ENCODE peak calls at places on chromosomes 13 and 19, in ten cellular contexts. One of them, this sample, is unnamed.
A peak's percentile ranks its signal among the peaks of the same experiment; 100 is the strongest.

GRCh38 chr13:37741536-37741935 is 128.0 kb downstream of the TRPC4 start:
- DNase-seq in COR-L47: no peak
- DNase-seq in HFF-Myc: no peak
- DNase-seq in germinal center: no peak
- DNase-seq in head of caudate nucleus: no peak
- DNase-seq in anterior cingulate cortex: no peak
- DNase-seq in fibroblast of mammary gland: no peak
- DNase-seq in activated T-helper 1 cell treated with anti-CD3 and anti-CD28 coated beads, Interleukin-2, amount 50 U/mL, for 16 hours: no peak
- DNase-seq in aorta: no peak
- DNase-seq in thoracic aorta: no peak
- DNase-seq in this sample: no peak

GRCh38 chr19:49690656-49691242 is at the start of gene CPT1C:
- DNase-seq in fibroblast of mammary gland: peak; percentile 74
- DNase-seq in thoracic aorta: no peak
- DNase-seq in COR-L47: peak; percentile 87
- DNase-seq in germinal center: peak; percentile 66
- DNase-seq in anterior cingulate cortex: peak; percentile 93
- DNase-seq in HFF-Myc: no peak
- DNase-seq in head of caudate nucleus: peak; percentile 95
- DNase-seq in activated T-helper 1 cell treated with anti-CD3 and anti-CD28 coated beads, Interleukin-2, amount 50 U/mL, for 16 hours: no peak
- DNase-seq in aorta: peak; percentile 84
- DNase-seq in this sample: no peak

GRCh38 chr19:16337809-16338469 is 13.3 kb downstream of the KLF2 start:
- DNase-seq in COR-L47: no peak
- DNase-seq in aorta: no peak
- DNase-seq in germinal center: no peak
- DNase-seq in anterior cingulate cortex: no peak
- DNase-seq in HFF-Myc: no peak
- DNase-seq in activated T-helper 1 cell treated with anti-CD3 and anti-CD28 coated beads, Interleukin-2, amount 50 U/mL, for 16 hours: no peak
- DNase-seq in thoracic aorta: no peak
- DNase-seq in head of caudate nucleus: no peak
- DNase-seq in fibroblast of mammary gland: no peak
- DNase-seq in this sample: no peak

GRCh38 chr13:95858286-95859075 is 181.5 kb downstream of the DNAJC3 start:
- DNase-seq in thoracic aorta: no peak
- DNase-seq in germinal center: no peak
- DNase-seq in activated T-helper 1 cell treated with anti-CD3 and anti-CD28 coated beads, Interleukin-2, amount 50 U/mL, for 16 hours: no peak
- DNase-seq in aorta: no peak
- DNase-seq in anterior cingulate cortex: no peak
- DNase-seq in COR-L47: peak; percentile 61
- DNase-seq in HFF-Myc: no peak
- DNase-seq in fibroblast of mammary gland: peak; percentile 34
- DNase-seq in head of caudate nucleus: no peak
- DNase-seq in this sample: no peak

GRCh38 chr13:99425485-99426341 is 75.6 kb upstream of the TM9SF2 start:
- DNase-seq in COR-L47: no peak
- DNase-seq in activated T-helper 1 cell treated with anti-CD3 and anti-CD28 coated beads, Interleukin-2, amount 50 U/mL, for 16 hours: no peak
- DNase-seq in head of caudate nucleus: no peak
- DNase-seq in germinal center: peak; percentile 53
- DNase-seq in anterior cingulate cortex: no peak
- DNase-seq in thoracic aorta: no peak
- DNase-seq in aorta: peak; percentile 60
- DNase-seq in HFF-Myc: no peak
- DNase-seq in fibroblast of mammary gland: no peak
- DNase-seq in this sample: no peak

GRCh38 chr13:83929147-83929546 is 46.9 kb upstream of the SLITRK1 start:
- DNase-seq in head of caudate nucleus: no peak
- DNase-seq in germinal center: no peak
- DNase-seq in aorta: no peak
- DNase-seq in activated T-helper 1 cell treated with anti-CD3 and anti-CD28 coated beads, Interleukin-2, amount 50 U/mL, for 16 hours: no peak
- DNase-seq in fibroblast of mammary gland: no peak
- DNase-seq in thoracic aorta: no peak
- DNase-seq in HFF-Myc: no peak
- DNase-seq in anterior cingulate cortex: no peak
- DNase-seq in COR-L47: no peak
- DNase-seq in this sample: no peak

GRCh38 chr13:69580255-69580654 is 527.4 kb upstream of the ATXN8OS start:
- DNase-seq in aorta: no peak
- DNase-seq in HFF-Myc: no peak
- DNase-seq in COR-L47: no peak
- DNase-seq in head of caudate nucleus: no peak
- DNase-seq in thoracic aorta: no peak
- DNase-seq in germinal center: no peak
- DNase-seq in fibroblast of mammary gland: no peak
- DNase-seq in anterior cingulate cortex: no peak
- DNase-seq in activated T-helper 1 cell treated with anti-CD3 and anti-CD28 coated beads, Interleukin-2, amount 50 U/mL, for 16 hours: no peak
- DNase-seq in this sample: no peak

GRCh38 chr19:51690359-51691121 is 2.6 kb upstream of the SPACA6 start:
- DNase-seq in HFF-Myc: no peak
- DNase-seq in head of caudate nucleus: peak; percentile 63
- DNase-seq in COR-L47: peak; percentile 74
- DNase-seq in thoracic aorta: no peak
- DNase-seq in aorta: peak; percentile 77
- DNase-seq in activated T-helper 1 cell treated with anti-CD3 and anti-CD28 coated beads, Interleukin-2, amount 50 U/mL, for 16 hours: peak; percentile 26
- DNase-seq in fibroblast of mammary gland: peak; percentile 60
- DNase-seq in anterior cingulate cortex: peak; percentile 59
- DNase-seq in germinal center: peak; percentile 59
- DNase-seq in this sample: no peak

GRCh38 chr13:39402221-39402620 is 200.8 kb downstream of the LHFPL6 start:
- DNase-seq in aorta: no peak
- DNase-seq in thoracic aorta: no peak
- DNase-seq in COR-L47: no peak
- DNase-seq in germinal center: no peak
- DNase-seq in HFF-Myc: no peak
- DNase-seq in head of caudate nucleus: no peak
- DNase-seq in activated T-helper 1 cell treated with anti-CD3 and anti-CD28 coated beads, Interleukin-2, amount 50 U/mL, for 16 hours: no peak
- DNase-seq in fibroblast of mammary gland: no peak
- DNase-seq in anterior cingulate cortex: no peak
- DNase-seq in this sample: no peak

GRCh38 chr13:77781804-77782203 is 84.3 kb downstream of the SLAIN1 start:
- DNase-seq in aorta: no peak
- DNase-seq in germinal center: no peak
- DNase-seq in thoracic aorta: no peak
- DNase-seq in head of caudate nucleus: no peak
- DNase-seq in COR-L47: no peak
- DNase-seq in HFF-Myc: no peak
- DNase-seq in fibroblast of mammary gland: no peak
- DNase-seq in anterior cingulate cortex: no peak
- DNase-seq in activated T-helper 1 cell treated with anti-CD3 and anti-CD28 coated beads, Interleukin-2, amount 50 U/mL, for 16 hours: no peak
- DNase-seq in this sample: no peak

GRCh38 chr13:73060251-73061160 is 1.7 kb downstream of the KLF5 start:
- DNase-seq in head of caudate nucleus: peak; percentile 56
- DNase-seq in anterior cingulate cortex: no peak
- DNase-seq in thoracic aorta: no peak
- DNase-seq in COR-L47: peak; percentile 24
- DNase-seq in fibroblast of mammary gland: peak; percentile 88
- DNase-seq in aorta: peak; percentile 48
- DNase-seq in HFF-Myc: peak; percentile 52
- DNase-seq in activated T-helper 1 cell treated with anti-CD3 and anti-CD28 coated beads, Interleukin-2, amount 50 U/mL, for 16 hours: no peak
- DNase-seq in germinal center: no peak
- DNase-seq in this sample: no peak

GRCh38 chr13:34657716-34658115 is 284.4 kb upstream of the NBEA start:
- DNase-seq in aorta: no peak
- DNase-seq in germinal center: no peak
- DNase-seq in thoracic aorta: no peak
- DNase-seq in activated T-helper 1 cell treated with anti-CD3 and anti-CD28 coated beads, Interleukin-2, amount 50 U/mL, for 16 hours: no peak
- DNase-seq in fibroblast of mammary gland: peak; percentile 67
- DNase-seq in head of caudate nucleus: no peak
- DNase-seq in COR-L47: no peak
- DNase-seq in HFF-Myc: peak; percentile 14
- DNase-seq in anterior cingulate cortex: no peak
- DNase-seq in this sample: no peak

GRCh38 chr13:77026255-77026782 is 640 bp downstream of the FBXL3 start:
- DNase-seq in COR-L47: peak; percentile 77
- DNase-seq in aorta: peak; percentile 86
- DNase-seq in fibroblast of mammary gland: peak; percentile 69
- DNase-seq in HFF-Myc: no peak
- DNase-seq in thoracic aorta: peak; percentile 61
- DNase-seq in head of caudate nucleus: peak; percentile 65
- DNase-seq in germinal center: peak; percentile 77
- DNase-seq in anterior cingulate cortex: peak; percentile 75
- DNase-seq in activated T-helper 1 cell treated with anti-CD3 and anti-CD28 coated beads, Interleukin-2, amount 50 U/mL, for 16 hours: peak; percentile 45
- DNase-seq in this sample: peak; percentile 65

GRCh38 chr19:15563325-15563794 is 51.7 kb upstream of the CYP4F8 start:
- DNase-seq in germinal center: no peak
- DNase-seq in COR-L47: peak; percentile 72
- DNase-seq in head of caudate nucleus: no peak
- DNase-seq in activated T-helper 1 cell treated with anti-CD3 and anti-CD28 coated beads, Interleukin-2, amount 50 U/mL, for 16 hours: no peak
- DNase-seq in thoracic aorta: no peak
- DNase-seq in aorta: no peak
- DNase-seq in anterior cingulate cortex: no peak
- DNase-seq in HFF-Myc: no peak
- DNase-seq in fibroblast of mammary gland: no peak
- DNase-seq in this sample: no peak

This sample was measured in GF-D8.